ENCODE peak calls at places on chromosome 6, in five cellular contexts. A, X, O, E and G are unnamed samples.

GRCh38 chr6:41428402-41428994 is 93.1 kb downstream of the NCR2 start:
- DNase-seq in E (peak), A (no peak), O (no peak), X (no peak), G (no peak)

GRCh38 chr6:167921831-167922230 is 75.6 kb upstream of the KIF25 start:
- DNase-seq in E (no peak), X (no peak), O (no peak), A (no peak), G (no peak)

GRCh38 chr6:39929039-39929732 is 5.1 kb downstream of the MOCS1 start:
- DNase-seq in A (no peak), O (no peak), E (no peak), X (no peak), G (no peak)

GRCh38 chr6:63549076-63549475 is 23.2 kb upstream of the LOC128125822 start:
- DNase-seq in O (no peak), A (no peak), E (no peak), X (no peak), G (no peak)

GRCh38 chr6:52522151-52522626 is 54.7 kb downstream of the TRAM2 start:
- DNase-seq in X (no peak), A (peak), E (no peak), O (no peak), G (no peak)

GRCh38 chr6:83867527-83868161 is 8.2 kb downstream of the CYB5R4 start:
- DNase-seq in A (peak), O (peak), E (peak), X (peak), G (no peak)

GRCh38 chr6:106908386-106908840 is 66.1 kb downstream of the CD24 start:
- DNase-seq in O (no peak), A (no peak), X (no peak), E (no peak), G (no peak)

GRCh38 chr6:15184441-15184861 is 61.4 kb upstream of the JARID2 start:
- DNase-seq in E (no peak), X (no peak), A (no peak), O (no peak), G (no peak)

GRCh38 chr6:129875610-129876515 is 14.7 kb upstream of the TMEM244 start:
- DNase-seq in A (peak), E (no peak), X (no peak), O (no peak), G (no peak)

GRCh38 chr6:118893095-118893881 is 664 bp upstream of the ASF1A start:
- DNase-seq in O (no peak), E (no peak), X (peak), A (peak), G (peak)

GRCh38 chr6:170034294-170034693 is 256.6 kb downstream of the DLL1 start:
- DNase-seq in O (peak), X (no peak), E (peak), A (no peak), G (peak)

GRCh38 chr6:119319694-119320093 is 29.9 kb downstream of the MAN1A1 start:
- DNase-seq in A (no peak), X (no peak), E (no peak), O (no peak), G (no peak)

GRCh38 chr6:6486595-6486994 is 101.9 kb upstream of the LY86 start:
- DNase-seq in A (no peak), O (no peak), E (no peak), X (no peak), G (no peak)

GRCh38 chr6:33630014-33630413 is 8.9 kb downstream of the ITPR3 start:
- DNase-seq in X (no peak), O (no peak), E (peak), A (no peak), G (no peak)

GRCh38 chr6:148892247-148892646 is 145.4 kb downstream of the UST start:
- DNase-seq in X (no peak), O (no peak), A (peak), E (no peak), G (no peak)

GRCh38 chr6:55033021-55033546 is 141.2 kb upstream of the HCRTR2 start:
- DNase-seq in X (no peak), E (no peak), A (peak), O (no peak), G (no peak)

GRCh38 chr6:139308936-139309603 is 17.3 kb upstream of the TXLNB start:
- DNase-seq in X (no peak), O (peak), A (peak), E (peak), G (no peak)

GRCh38 chr6:36555750-36556252 is 8.5 kb upstream of the STK38 start:
- DNase-seq in E (no peak), O (no peak), A (no peak), X (no peak), G (no peak)

GRCh38 chr6:163414367-163415175 is at the start of gene QKI:
- DNase-seq in X (peak), A (peak), O (peak), E (peak), G (peak)

GRCh38 chr6:87722831-87723726 is 21.0 kb upstream of the AKIRIN2 start:
- DNase-seq in A (peak), O (peak), E (peak), X (peak), G (peak)

GRCh38 chr6:105642708-105643107 is 239.8 kb upstream of the PREP start:
- DNase-seq in O (no peak), E (no peak), A (peak), X (no peak), G (no peak)

GRCh38 chr6:119145111-119145510 is 66.6 kb upstream of the FAM184A start:
- DNase-seq in E (no peak), X (no peak), O (no peak), A (no peak), G (no peak)

GRCh38 chr6:158816329-158816728 is 2.8 kb downstream of the EZR start:
- DNase-seq in X (peak), O (no peak), A (no peak), E (no peak), G (no peak)
- H3K4me3 ChIP-seq in X (peak), O (peak), A (no peak), E (peak), G (no peak)

DNA sequence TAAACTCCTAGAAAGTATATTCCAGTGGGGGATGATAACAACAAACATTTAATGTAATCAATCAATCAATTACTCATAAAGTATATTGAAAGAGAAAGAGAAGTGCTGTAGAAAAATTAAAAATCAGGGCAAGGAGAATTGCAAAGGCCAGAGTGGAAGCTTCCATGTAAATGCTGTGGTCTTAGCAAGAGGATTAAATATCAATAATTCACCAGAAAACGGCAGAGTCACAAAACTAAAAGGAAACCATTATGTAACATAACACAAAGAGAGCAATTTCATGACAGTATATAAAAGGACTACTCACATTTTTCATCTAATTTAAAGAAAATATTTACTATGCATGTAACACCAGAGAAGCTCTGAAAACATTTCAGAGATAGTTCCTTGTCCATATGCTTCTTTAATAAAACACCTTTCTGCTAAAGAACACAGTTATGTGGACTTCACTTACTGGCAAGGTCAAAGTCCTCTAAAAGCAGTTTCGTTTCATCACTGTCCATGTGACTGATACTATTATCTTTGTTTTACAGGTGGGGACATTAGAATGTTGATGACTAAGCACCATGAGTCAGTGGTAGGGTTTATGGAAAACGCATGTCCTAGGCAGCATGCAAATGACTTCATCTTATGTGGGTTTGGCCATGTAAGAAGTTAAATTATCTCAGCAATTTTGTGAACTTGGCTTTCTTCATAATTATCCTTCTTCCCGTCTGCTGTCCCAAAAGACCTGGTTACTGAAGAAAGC is 185.7 kb upstream of the TENT5A start:
- DNase-seq in X (peak), O (no peak), A (peak), E (no peak), G (no peak)
- TF ChIP-seq POLR2A in X (no peak), O (no peak), A (no peak), E (no peak), G (no peak)

GRCh38 chr6:112086744-112087135 is 542 bp downstream of the TUBE1 start:
- DNase-seq in O (no peak), X (peak), A (peak), E (no peak), G (no peak)
- TF ChIP-seq CTCF in O (no peak), X (peak), A (peak), E (peak), G (no peak)

GRCh38 chr6:142907544-142907943 is 37.4 kb downstream of the HIVEP2 start:
- DNase-seq in O (no peak), E (no peak), A (no peak), X (no peak), G (no peak)
- H3K4me3 ChIP-seq in O (peak), E (no peak), A (no peak), X (no peak), G (no peak)

DNA sequence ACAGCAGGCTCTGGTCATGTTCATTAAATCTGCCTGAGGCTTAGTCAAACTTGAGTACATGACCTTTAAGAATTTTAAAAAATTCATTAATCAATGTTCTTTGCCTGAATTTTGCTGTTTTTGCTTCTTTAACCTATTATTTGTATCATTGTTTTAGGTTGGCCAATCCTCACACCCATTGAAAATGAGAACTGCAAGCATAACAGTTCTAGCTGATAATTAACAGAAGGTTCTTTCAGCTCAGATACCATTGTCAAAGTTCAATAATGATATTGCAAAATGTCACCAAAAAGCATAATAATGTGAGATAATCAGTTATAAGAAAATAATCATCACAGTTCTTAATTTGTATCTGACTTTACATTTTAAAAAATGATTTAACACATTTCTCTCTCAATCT is 583.1 kb downstream of the TFAP2A start:
- DNase-seq in O (no peak), E (no peak), A (no peak), X (no peak), G (no peak)
- TF ChIP-seq POLR2A in O (no peak), E (no peak), A (no peak), X (no peak), G (no peak)

DNA sequence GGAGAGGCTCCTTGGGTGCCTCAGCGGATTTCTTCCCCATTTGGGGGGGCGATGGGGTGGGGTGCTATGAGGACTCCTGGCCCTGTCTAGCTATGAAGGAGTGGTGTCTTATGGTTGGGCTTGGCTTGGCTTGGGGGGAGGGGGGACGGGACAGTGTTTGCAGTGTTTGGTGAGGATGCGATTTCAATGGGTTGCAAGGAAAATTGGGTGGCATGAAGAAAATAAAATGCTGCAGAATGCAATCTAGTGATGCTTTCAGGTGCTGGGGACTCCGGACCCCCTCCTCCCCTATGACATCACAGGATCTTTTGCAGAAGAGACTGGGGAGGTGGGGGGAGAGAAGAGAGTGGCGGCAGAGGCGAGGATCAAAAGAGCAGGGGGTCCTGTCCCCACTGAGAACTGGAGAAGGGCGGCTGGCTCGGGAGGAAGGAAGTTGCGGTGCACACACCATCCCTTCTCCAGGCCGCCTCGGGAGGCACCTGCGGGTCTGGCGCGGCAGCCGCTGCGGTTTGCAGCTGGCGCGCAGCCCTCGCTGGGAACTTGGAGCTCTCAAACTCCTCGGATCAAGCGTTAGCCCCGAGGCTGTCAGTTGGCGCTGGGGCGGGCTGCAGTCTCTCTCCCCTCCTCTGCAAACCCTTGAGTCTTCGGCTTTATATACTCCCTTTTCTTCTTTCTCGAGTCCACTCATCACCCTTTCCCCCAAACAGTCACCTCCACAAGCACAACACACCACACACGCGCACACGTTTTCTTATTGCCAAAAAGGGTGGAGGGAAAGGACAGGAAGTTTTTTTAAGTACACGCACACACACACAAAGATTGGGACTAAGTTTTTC is 180.8 kb downstream of the TBXT start:
- DNase-seq in E (no peak), A (peak), O (no peak), X (peak), G (no peak)
- TF ChIP-seq CTCF in E (no peak), A (no peak), O (no peak), X (no peak), G (no peak)